ENCODE peak calls at places on chromosomes 5 and 9, in four cellular contexts. One of them, this sample, is unnamed.

GRCh38 chr5:87393331-87393730 is 19.4 kb downstream of the CCNH start:
- DNase-seq in suprapubic skin: no peak
- DNase-seq in Panc1: peak; percentile 54
- DNase-seq in HL-60: no peak
- DNase-seq in this sample: no peak

GRCh38 chr9:134176599-134176968 is 12.2 kb upstream of the RNU6ATAC start:
- DNase-seq in Panc1: no peak
- DNase-seq in suprapubic skin: no peak
- DNase-seq in HL-60: no peak
- DNase-seq in this sample: no peak

GRCh38 chr5:153661897-153662296 is 171.4 kb downstream of the GRIA1 start:
- DNase-seq in Panc1: no peak
- DNase-seq in HL-60: no peak
- DNase-seq in suprapubic skin: no peak
- DNase-seq in this sample: no peak

GRCh38 chr9:121499177-121499426 is 542 bp downstream of the GGTA1 start:
- DNase-seq in suprapubic skin: no peak
- DNase-seq in Panc1: no peak
- DNase-seq in HL-60: no peak
- DNase-seq in this sample: no peak

GRCh38 chr9:98831636-98832035 is 24.2 kb downstream of the GALNT12 start:
- DNase-seq in Panc1: no peak
- DNase-seq in HL-60: no peak
- DNase-seq in suprapubic skin: no peak
- DNase-seq in this sample: no peak

GRCh38 chr9:98989036-98990000 is 45.6 kb downstream of the COL15A1 start:
- DNase-seq in suprapubic skin: peak; percentile 86
- DNase-seq in Panc1: no peak
- DNase-seq in HL-60: peak; percentile 34
- DNase-seq in this sample: no peak

GRCh38 chr5:54632131-54632551 is 114.6 kb downstream of the SNX18 start:
- DNase-seq in suprapubic skin: no peak
- DNase-seq in HL-60: no peak
- DNase-seq in Panc1: no peak
- DNase-seq in this sample: peak; percentile 66

GRCh38 chr5:5145651-5146529 is 5.8 kb downstream of the ADAMTS16 start:
- DNase-seq in Panc1: peak; percentile 94
- DNase-seq in suprapubic skin: no peak
- DNase-seq in HL-60: no peak
- DNase-seq in this sample: no peak

GRCh38 chr9:89530721-89531120 is 32.8 kb upstream of the SEMA4D start:
- DNase-seq in HL-60: no peak
- DNase-seq in suprapubic skin: no peak
- DNase-seq in Panc1: no peak
- DNase-seq in this sample: no peak

GRCh38 chr5:100824635-100825034 is 78.4 kb downstream of the ST8SIA4 start:
- DNase-seq in Panc1: no peak
- DNase-seq in HL-60: no peak
- DNase-seq in suprapubic skin: no peak
- DNase-seq in this sample: no peak

GRCh38 chr5:73985145-73985544 is 359.1 kb downstream of the ARHGEF28 start:
- DNase-seq in Panc1: no peak
- DNase-seq in suprapubic skin: no peak
- DNase-seq in HL-60: no peak
- DNase-seq in this sample: no peak

GRCh38 chr5:143676794-143677193 is 135.2 kb upstream of the HMHB1 start:
- DNase-seq in Panc1: no peak
- DNase-seq in HL-60: no peak
- DNase-seq in suprapubic skin: no peak
- DNase-seq in this sample: no peak

GRCh38 chr5:90014420-90014819 is 395.1 kb downstream of the CETN3 start:
- DNase-seq in HL-60: no peak
- DNase-seq in Panc1: no peak
- DNase-seq in suprapubic skin: no peak
- DNase-seq in this sample: no peak

GRCh38 chr5:66850354-66851075 is 254.3 kb downstream of the MAST4 start:
- DNase-seq in HL-60: peak; percentile 64
- DNase-seq in suprapubic skin: no peak
- DNase-seq in Panc1: no peak
- DNase-seq in this sample: no peak

GRCh38 chr5:154542581-154542980 is 64.6 kb upstream of the HAND1 start:
- DNase-seq in Panc1: no peak
- DNase-seq in suprapubic skin: no peak
- DNase-seq in HL-60: no peak
- DNase-seq in this sample: no peak

GRCh38 chr9:93962041-93962440 is 6.9 kb upstream of the BARX1 start:
- DNase-seq in HL-60: no peak
- DNase-seq in Panc1: no peak
- DNase-seq in suprapubic skin: no peak
- DNase-seq in this sample: no peak

GRCh38 chr5:55816342-55816741 is 34.8 kb upstream of the IL31RA start:
- DNase-seq in Panc1: no peak
- DNase-seq in HL-60: no peak
- DNase-seq in suprapubic skin: no peak
- DNase-seq in this sample: no peak

GRCh38 chr5:168851902-168852321 is 272.7 kb upstream of the PANK3 start:
- DNase-seq in suprapubic skin: no peak
- DNase-seq in Panc1: no peak
- DNase-seq in HL-60: no peak
- DNase-seq in this sample: no peak

GRCh38 chr5:83509535-83509934 is 38.0 kb downstream of the VCAN start:
- DNase-seq in Panc1: no peak
- DNase-seq in suprapubic skin: no peak
- DNase-seq in HL-60: no peak
- DNase-seq in this sample: no peak

GRCh38 chr9:113381909-113382411 is 5.2 kb upstream of the HDHD3 start:
- DNase-seq in HL-60: no peak
- DNase-seq in Panc1: no peak
- DNase-seq in suprapubic skin: no peak
- DNase-seq in this sample: peak; percentile 4

GRCh38 chr5:15823413-15823812 is 323.4 kb downstream of the FBXL7 start:
- DNase-seq in suprapubic skin: no peak
- DNase-seq in HL-60: no peak
- DNase-seq in Panc1: no peak
- DNase-seq in this sample: no peak

GRCh38 chr9:35172878-35173277 is 11.1 kb downstream of the UNC13B start:
- DNase-seq in HL-60: no peak
- DNase-seq in Panc1: no peak
- DNase-seq in suprapubic skin: no peak
- DNase-seq in this sample: no peak

GRCh38 chr9:96495341-96495740 is 45.4 kb downstream of the HABP4 start:
- DNase-seq in Panc1: no peak
- DNase-seq in HL-60: no peak
- DNase-seq in suprapubic skin: no peak
- DNase-seq in this sample: no peak

GRCh38 chr9:77495834-77496671 is 152.1 kb downstream of the GNA14 start:
- DNase-seq in suprapubic skin: no peak
- DNase-seq in HL-60: no peak
- DNase-seq in Panc1: no peak
- DNase-seq in this sample: no peak

GRCh38 chr9:77417570-77417969 is 230.6 kb downstream of the GNA14 start:
- DNase-seq in Panc1: no peak
- DNase-seq in suprapubic skin: no peak
- DNase-seq in HL-60: peak; percentile 23
- DNase-seq in this sample: no peak

GRCh38 chr5:66554211-66554610 is 42.0 kb upstream of the MAST4 start:
- DNase-seq in HL-60: no peak
- DNase-seq in Panc1: no peak
- DNase-seq in suprapubic skin: no peak
- DNase-seq in this sample: no peak

GRCh38 chr9:114033397-114034103 is 44.5 kb downstream of the AMBP start:
- DNase-seq in Panc1: no peak
- DNase-seq in suprapubic skin: peak; percentile 50
- DNase-seq in HL-60: no peak
- DNase-seq in this sample: peak; percentile 63

GRCh38 chr9:13941686-13942085 is 372.3 kb downstream of the NFIB start:
- DNase-seq in suprapubic skin: no peak
- DNase-seq in Panc1: no peak
- DNase-seq in HL-60: no peak
- DNase-seq in this sample: no peak

GRCh38 chr9:125748511-125749099 is 1.4 kb downstream of the PBX3 start:
- DNase-seq in HL-60: no peak
- DNase-seq in suprapubic skin: no peak
- DNase-seq in Panc1: no peak
- DNase-seq in this sample: peak; percentile 83

GRCh38 chr9:131951905-131952304 is 127.8 kb downstream of the MED27 start:
- DNase-seq in Panc1: no peak
- DNase-seq in suprapubic skin: no peak
- DNase-seq in HL-60: no peak
- DNase-seq in this sample: no peak

GRCh38 chr5:64876203-64876602 is 107.5 kb downstream of the CWC27 start:
- DNase-seq in HL-60: no peak
- DNase-seq in Panc1: no peak
- DNase-seq in suprapubic skin: no peak
- DNase-seq in this sample: no peak

GRCh38 chr5:143585970-143586369 is 182.5 kb upstream of the NR3C1 start:
- DNase-seq in suprapubic skin: no peak
- DNase-seq in Panc1: no peak
- DNase-seq in HL-60: no peak
- DNase-seq in this sample: no peak

GRCh38 chr5:134579284-134579771 is 53.3 kb downstream of the SAR1B start:
- DNase-seq in Panc1: no peak
- DNase-seq in suprapubic skin: peak; percentile 33
- DNase-seq in HL-60: no peak
- DNase-seq in this sample: no peak

GRCh38 chr5:134576386-134577021 is 51.0 kb downstream of the JADE2 start:
- DNase-seq in HL-60: no peak
- DNase-seq in suprapubic skin: no peak
- DNase-seq in Panc1: no peak
- DNase-seq in this sample: no peak

GRCh38 chr5:134578578-134579283 is 53.3 kb downstream of the JADE2 start:
- DNase-seq in HL-60: no peak
- DNase-seq in Panc1: no peak
- DNase-seq in suprapubic skin: no peak
- DNase-seq in this sample: peak; percentile 73

GRCh38 chr5:134577022-134577795 is 51.7 kb downstream of the JADE2 start:
- DNase-seq in suprapubic skin: no peak
- DNase-seq in Panc1: no peak
- DNase-seq in HL-60: no peak
- DNase-seq in this sample: no peak

DNA sequence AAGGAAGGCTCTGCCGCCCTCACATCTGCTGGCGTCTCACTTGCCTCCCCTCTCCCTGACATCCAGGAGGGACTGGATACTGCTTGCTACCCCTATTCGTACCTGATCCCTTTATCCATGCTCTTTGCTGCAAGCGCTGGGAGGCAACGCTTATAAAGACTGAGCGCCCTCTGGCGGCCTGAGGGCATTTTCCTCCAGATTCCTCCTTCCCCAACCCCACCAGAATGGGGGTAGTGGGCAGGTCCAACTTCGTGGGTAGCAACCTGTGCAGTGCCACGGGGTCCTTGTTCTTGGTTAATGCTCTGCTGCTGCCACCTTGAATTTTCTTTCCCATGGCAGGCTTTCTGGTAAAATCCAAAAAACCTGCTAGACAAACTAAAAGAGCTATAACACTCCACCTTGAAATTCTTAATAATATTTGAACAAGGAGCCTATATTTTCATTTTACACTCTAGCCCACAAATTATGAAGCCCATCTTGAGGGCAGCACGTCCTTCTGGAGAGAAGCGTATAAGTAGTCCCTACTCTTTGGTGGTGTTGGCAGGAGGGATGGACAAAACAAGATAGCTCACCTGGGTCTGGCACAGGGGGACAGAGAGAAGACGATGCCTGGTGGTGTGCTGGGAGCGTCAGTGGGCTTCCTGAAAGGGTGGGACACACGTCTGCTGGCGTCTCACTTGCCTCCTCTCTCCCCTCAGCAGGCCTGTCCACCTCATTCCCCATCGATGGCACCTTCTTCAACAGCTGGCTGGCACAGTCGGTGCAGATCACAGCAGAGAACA is 52.5 kb downstream of the JADE2 start:
- DNase-seq in suprapubic skin: peak; percentile 84
- DNase-seq in HL-60: no peak
- DNase-seq in Panc1: no peak
- DNase-seq in this sample: peak; percentile 93
- TF ChIP-seq POLR2AphosphoS5 in suprapubic skin: no peak
- TF ChIP-seq POLR2AphosphoS5 in HL-60: no peak
- TF ChIP-seq POLR2AphosphoS5 in Panc1: no peak
- TF ChIP-seq POLR2AphosphoS5 in this sample: peak; percentile 66

GRCh38 chr5:119267958-119268386 is 87.8 kb upstream of the TNFAIP8 start:
- DNase-seq in Panc1: peak; percentile 84
- DNase-seq in suprapubic skin: peak; percentile 97
- DNase-seq in HL-60: no peak
- DNase-seq in this sample: peak; percentile 96

GRCh38 chr5:119270955-119271757 is 84.7 kb upstream of the TNFAIP8 start:
- DNase-seq in HL-60: peak; percentile 50
- DNase-seq in suprapubic skin: no peak
- DNase-seq in Panc1: no peak
- DNase-seq in this sample: no peak

GRCh38 chr5:119270121-119270565 is 85.7 kb upstream of the TNFAIP8 start:
- DNase-seq in suprapubic skin: no peak
- DNase-seq in Panc1: no peak
- DNase-seq in HL-60: no peak
- DNase-seq in this sample: no peak

GRCh38 chr5:119269061-119269579 is 86.7 kb upstream of the TNFAIP8 start:
- DNase-seq in Panc1: peak; percentile 10
- DNase-seq in HL-60: no peak
- DNase-seq in suprapubic skin: peak; percentile 69
- DNase-seq in this sample: peak; percentile 88

GRCh38 chr5:119268387-119269060 is 87.3 kb upstream of the TNFAIP8 start:
- DNase-seq in suprapubic skin: peak; percentile 98
- DNase-seq in HL-60: peak; percentile 69
- DNase-seq in Panc1: peak; percentile 61
- DNase-seq in this sample: peak; percentile 100
- TF ChIP-seq CTCF in suprapubic skin: no peak
- TF ChIP-seq CTCF in HL-60: no peak
- TF ChIP-seq CTCF in Panc1: no peak
- TF ChIP-seq CTCF in this sample: no peak

DNA sequence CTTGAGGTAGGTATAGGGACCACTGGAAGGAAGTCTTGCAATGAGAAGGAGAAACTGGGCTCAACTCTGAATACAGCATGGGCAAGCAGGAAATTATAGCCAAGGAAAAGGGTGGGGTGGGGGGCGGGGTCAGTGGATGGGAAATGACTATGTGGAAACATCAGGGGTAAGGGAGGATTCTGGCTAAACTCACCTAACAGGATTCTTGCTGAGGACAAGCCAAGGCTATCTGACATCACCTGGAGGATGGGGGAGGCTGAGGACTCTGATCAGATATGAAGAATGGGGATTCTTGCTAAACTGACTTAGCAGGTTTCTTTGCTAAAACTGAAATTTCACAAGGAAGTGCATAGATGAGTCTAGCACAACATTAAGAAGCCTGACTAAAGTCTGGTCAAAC is 40.8 kb downstream of the CTSL start:
- DNase-seq in suprapubic skin: no peak
- DNase-seq in HL-60: no peak
- DNase-seq in Panc1: no peak
- DNase-seq in this sample: no peak
- H3K4me3 ChIP-seq in suprapubic skin: no peak overlapping the region
- H3K4me3 ChIP-seq in HL-60: no peak overlapping the region
- H3K4me3 ChIP-seq in Panc1: no peak overlapping the region
- H3K4me3 ChIP-seq in this sample: no peak overlapping the region

GRCh38 chr5:38768411-38769211 is 77.2 kb upstream of the OSMR start:
- DNase-seq in Panc1: no peak
- DNase-seq in HL-60: no peak
- DNase-seq in suprapubic skin: no peak
- DNase-seq in this sample: no peak
- TF ChIP-seq POLR2AphosphoS5 in Panc1: no peak
- TF ChIP-seq POLR2AphosphoS5 in HL-60: no peak
- TF ChIP-seq POLR2AphosphoS5 in suprapubic skin: no peak
- TF ChIP-seq POLR2AphosphoS5 in this sample: peak; percentile 16